ENCODE peak calls at places on chromosomes 2 and 18, in six cellular contexts. H is dorsolateral prefrontal cortex, T is K562, Y is stomach, R is prostate gland, B is HCT116. O is an unnamed sample.

GRCh38 chr18:62089174-62089573 is 97.7 kb downstream of the PIGN start:
- DNase-seq in H (no peak), T (no peak), Y (no peak), R (no peak), B (no peak), O (no peak)

GRCh38 chr2:224311226-224311625 is 90.7 kb downstream of the FAM124B start:
- DNase-seq in H (no peak), T (no peak), Y (no peak), R (no peak), B (no peak), O (no peak)

GRCh38 chr2:96527052-96527964 is 9.2 kb upstream of the ARID5A start:
- DNase-seq in H (no peak), T (no peak), Y (no peak), R (no peak), B (no peak), O (no peak)

GRCh38 chr2:23452853-23453420 is 68.0 kb downstream of the KLHL29 start:
- DNase-seq in H (no peak), T (no peak), Y (no peak), R (peak; percentile 50), B (no peak), O (no peak)

GRCh38 chr2:160347269-160347863 is 146.2 kb downstream of the RBMS1 start:
- DNase-seq in H (no peak), T (no peak), Y (no peak), R (no peak), B (no peak), O (no peak)

GRCh38 chr2:194867328-194867727 is 789.7 kb upstream of the SLC39A10 start:
- DNase-seq in H (no peak), T (peak; percentile 1), Y (no peak), R (no peak), B (no peak), O (no peak)

GRCh38 chr18:58229162-58229561 is 185.1 kb downstream of the NEDD4L start:
- DNase-seq in H (no peak), T (no peak), Y (no peak), R (no peak), B (no peak), O (no peak)

GRCh38 chr2:178005756-178006155 is 66.8 kb downstream of the PDE11A start:
- DNase-seq in H (no peak), T (no peak), Y (no peak), R (no peak), B (no peak), O (no peak)

GRCh38 chr2:219058541-219059374 is 2.0 kb downstream of the IHH start:
- DNase-seq in H (no peak), T (no peak), Y (peak; percentile 94), R (no peak), B (no peak), O (no peak)

GRCh38 chr2:99692785-99693184 is 203.0 kb upstream of the REV1 start:
- DNase-seq in H (no peak), T (peak; percentile 28), Y (no peak), R (no peak), B (no peak), O (no peak)

GRCh38 chr2:220764246-220764645 is 807.9 kb downstream of the EPHA4 start:
- DNase-seq in H (no peak), T (no peak), Y (no peak), R (no peak), B (no peak), O (no peak)

GRCh38 chr2:153163055-153163454 is 315.5 kb downstream of the RPRM start:
- DNase-seq in H (no peak), T (peak; percentile 9), Y (no peak), R (peak; percentile 9), B (peak; percentile 53), O (no peak)

GRCh38 chr2:111119004-111119846 is 1.5 kb upstream of the BCL2L11 start:
- DNase-seq in H (no peak), T (no peak), Y (no peak), R (no peak), B (no peak), O (no peak)

GRCh38 chr2:96866149-96866548 is 3.7 kb downstream of the SEMA4C start:
- DNase-seq in H (no peak), T (no peak), Y (no peak), R (no peak), B (no peak), O (no peak)

GRCh38 chr18:31454066-31454708 is 6.6 kb downstream of the DSG3 start:
- DNase-seq in H (no peak), T (no peak), Y (no peak), R (peak; percentile 31), B (peak; percentile 79), O (no peak)

GRCh38 chr2:196482119-196483065 is 157.1 kb upstream of the CCDC150 start:
- DNase-seq in H (peak; percentile 50), T (no peak), Y (no peak), R (no peak), B (no peak), O (no peak)

GRCh38 chr18:25672490-25672889 is 320.5 kb upstream of the ZNF521 start:
- DNase-seq in H (no peak), T (peak; percentile 17), Y (no peak), R (no peak), B (no peak), O (no peak)

GRCh38 chr2:2940702-2941655 is 436.6 kb downstream of the EIPR1 start:
- DNase-seq in H (no peak), T (peak; percentile 6), Y (no peak), R (no peak), B (no peak), O (no peak)

GRCh38 chr2:217393585-217394032 is 533.7 kb upstream of the TNP1 start:
- DNase-seq in H (no peak), T (no peak), Y (peak; percentile 42), R (peak; percentile 38), B (no peak), O (no peak)

DNA sequence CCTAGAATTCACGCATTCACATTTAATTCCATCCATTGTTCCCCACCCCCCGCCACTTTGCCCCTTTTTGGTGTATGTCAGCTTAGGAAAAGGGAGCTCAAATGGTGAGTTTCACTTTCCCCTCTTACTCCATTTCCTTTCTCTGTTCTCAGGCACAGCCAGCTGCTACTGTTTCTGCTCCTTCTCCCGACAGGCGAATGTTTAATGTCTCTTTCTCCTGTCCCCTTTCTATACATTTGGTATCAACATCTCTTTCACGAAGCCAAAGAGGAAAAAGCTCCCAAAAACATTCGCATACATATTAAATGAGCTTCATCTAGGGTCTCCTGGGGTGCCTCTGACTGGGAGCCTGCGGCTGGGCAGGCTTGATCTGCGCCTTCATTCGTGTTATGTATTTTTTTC is 124.2 kb upstream of the SATB2 start:
- DNase-seq in H (no peak), T (no peak), Y (no peak), R (no peak), B (no peak), O (no peak)
- H3K4me3 ChIP-seq in H (peak overlapping the region; percentile 44), T (no peak overlapping the region), Y (peak overlapping the region; percentile 36), R (no peak overlapping the region), B (no peak overlapping the region), O (no peak overlapping the region)

DNA sequence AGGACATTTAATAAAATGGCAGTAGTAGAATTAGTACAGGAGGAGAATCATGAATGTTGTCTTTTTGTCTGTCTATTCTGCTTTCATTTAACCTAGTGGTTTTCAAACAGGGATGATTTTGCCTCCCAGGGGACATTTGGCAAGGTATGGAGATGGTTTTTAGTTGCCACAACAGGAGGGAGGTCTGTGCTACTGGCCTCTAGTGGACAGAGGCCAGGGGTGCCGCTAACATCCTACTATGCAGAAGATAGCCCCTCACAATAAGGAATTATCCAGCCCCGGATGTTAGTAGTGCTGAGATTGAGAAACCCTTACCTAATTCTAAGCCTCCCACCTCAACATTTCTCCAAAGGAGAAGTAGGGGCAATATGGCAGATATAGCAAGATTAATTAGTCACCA is 18.3 kb downstream of the FASTKD2 start:
- DNase-seq in H (no peak), T (no peak), Y (no peak), R (no peak), B (no peak), O (no peak)
- TF ChIP-seq CTCF in H (no peak), T (peak; percentile 45), Y (no peak), R (no peak), B (peak; percentile 84), O (peak; percentile 49)

DNA sequence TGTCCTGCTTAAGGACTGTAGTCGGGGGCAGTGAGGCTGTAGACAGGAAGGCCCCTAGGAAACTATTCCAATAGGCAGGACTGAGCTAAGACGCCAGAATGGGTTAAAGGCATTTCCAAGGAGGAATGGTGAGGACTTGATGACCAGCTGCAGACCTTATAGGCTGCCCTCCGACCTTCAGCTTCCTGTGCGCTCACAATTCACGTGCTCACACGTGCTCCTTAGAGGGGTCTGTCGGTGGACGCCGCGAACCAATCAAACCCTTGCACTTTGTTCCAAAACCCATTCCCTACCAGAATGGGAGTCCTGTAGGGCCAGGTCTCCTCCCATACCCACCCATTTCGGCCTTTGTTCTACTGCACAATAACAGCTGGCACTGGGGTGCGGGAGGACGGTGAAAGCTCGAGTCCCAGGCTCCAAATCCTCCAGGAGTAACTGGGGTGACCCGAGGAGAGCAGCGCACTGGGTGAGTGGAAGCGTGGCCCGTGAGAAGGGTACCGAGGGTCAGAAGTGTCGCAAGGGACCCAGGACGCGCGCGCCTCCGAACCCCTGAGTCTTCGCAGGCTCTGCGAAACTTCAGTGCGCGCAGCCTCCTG is 12.9 kb downstream of the SIX3 start:
- DNase-seq in H (no peak), T (no peak), Y (no peak), R (no peak), B (no peak), O (no peak)
- H3K4me3 ChIP-seq in H (peak overlapping the region; percentile 39), T (no peak overlapping the region), Y (no peak overlapping the region), R (no peak overlapping the region), B (no peak overlapping the region), O (no peak overlapping the region)

DNA sequence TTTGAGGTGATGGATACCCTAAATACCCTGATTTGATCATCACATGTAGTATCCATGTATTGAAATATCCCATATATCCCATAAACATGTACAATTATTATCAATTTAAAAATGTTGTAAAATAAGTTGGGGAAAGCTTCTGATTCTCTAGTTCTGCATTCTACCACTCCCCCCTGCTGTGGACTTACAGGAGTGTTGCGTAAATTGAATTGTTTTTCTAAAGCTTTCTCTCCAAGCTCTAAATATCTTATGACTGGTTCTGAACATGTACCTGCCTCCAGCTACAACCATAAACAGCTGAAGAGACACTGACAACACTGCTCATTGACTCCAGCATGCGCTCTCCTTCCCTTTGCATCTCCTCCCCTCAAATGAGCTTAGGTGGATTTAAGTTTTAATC is 145.2 kb downstream of the MGAT5 start:
- DNase-seq in H (no peak), T (no peak), Y (no peak), R (no peak), B (no peak), O (no peak)
- TF ChIP-seq CTCF in H (no peak), T (no peak), Y (no peak), R (no peak), B (no peak), O (no peak)

DNA sequence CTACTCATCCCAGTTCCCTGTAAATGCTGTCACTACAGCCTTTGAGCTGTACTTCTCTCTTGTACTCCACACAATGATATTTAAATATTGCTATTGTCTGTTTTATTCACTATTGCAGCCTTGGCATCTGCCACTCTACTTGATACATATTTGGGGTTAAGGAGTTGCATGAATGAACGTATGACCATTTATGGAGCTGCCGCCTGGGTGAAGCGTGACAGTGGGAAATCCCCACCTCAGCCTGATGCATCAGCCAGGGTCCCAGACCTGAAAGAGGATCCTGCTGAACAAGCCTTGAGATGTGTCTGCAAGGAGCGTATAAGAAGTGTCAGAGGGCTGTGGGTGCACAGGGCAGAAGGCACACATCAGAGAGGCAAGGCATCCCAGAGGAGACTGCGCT is 39.1 kb downstream of the MRPL35 start:
- DNase-seq in H (no peak), T (no peak), Y (no peak), R (no peak), B (no peak), O (peak; percentile 51)
- H3K4me3 ChIP-seq in H (no peak overlapping the region), T (no peak overlapping the region), Y (no peak overlapping the region), R (no peak overlapping the region), B (no peak overlapping the region), O (no peak overlapping the region)

GRCh38 chr2:159168707-159169106 is 117.8 kb downstream of the WDSUB1 start:
- DNase-seq in H (no peak), T (no peak), Y (no peak), R (no peak), B (no peak), O (no peak)
- TF ChIP-seq CTCF in H (no peak), T (no peak), Y (no peak), R (no peak), B (peak; percentile 17), O (no peak)